ENCODE peak calls at places on chromosomes 6 and 20, in four cellular contexts. P is GM06990, F is brain microvascular endothelial cell, T is astrocyte of the spinal cord. U is an unnamed sample.

GRCh38 chr20:1711826-1712601 is 54.4 kb upstream of the SIRPG start:
- DNase-seq in T (no peak), P (no peak), F (no peak), U (peak; percentile 43)

GRCh38 chr6:82893889-82894652 is 171.6 kb downstream of the UBE3D start:
- DNase-seq in P (no peak), T (no peak), F (no peak), U (no peak)

GRCh38 chr6:116398366-116399005 is 27.7 kb downstream of the DSE start:
- DNase-seq in F (peak; percentile 58), P (no peak), T (peak; percentile 67), U (no peak)

GRCh38 chr6:13558718-13559117 is 15.7 kb upstream of the SIRT5 start:
- DNase-seq in P (no peak), T (no peak), F (no peak), U (no peak)

GRCh38 chr6:96787846-96788580 is 49.3 kb downstream of the GPR63 start:
- DNase-seq in F (no peak), P (no peak), T (no peak), U (no peak)

GRCh38 chr6:151647871-151648639 is 154.2 kb downstream of the CCDC170 start:
- DNase-seq in F (peak; percentile 12), P (no peak), T (no peak), U (no peak)

GRCh38 chr20:25984933-25985332 is 288.3 kb upstream of the ZNF337 start:
- DNase-seq in F (no peak), T (peak; percentile 28), P (no peak), U (no peak)

GRCh38 chr20:51272392-51272791 is 249.5 kb upstream of the KCNG1 start:
- DNase-seq in T (peak; percentile 46), P (no peak), F (peak; percentile 59), U (no peak)

GRCh38 chr6:168129292-168130167 is 50.5 kb upstream of the FRMD1 start:
- DNase-seq in F (no peak), P (no peak), T (no peak), U (peak; percentile 47)

GRCh38 chr20:10642859-10643559 is 30.8 kb downstream of the JAG1 start:
- DNase-seq in T (no peak), F (no peak), P (no peak), U (no peak)

GRCh38 chr6:135851442-135852271 is at the start of gene PDE7B:
- DNase-seq in F (peak; percentile 94), P (peak; percentile 22), T (peak; percentile 97), U (peak; percentile 90)

GRCh38 chr6:135853986-135854385 is 2.5 kb downstream of the PDE7B start:
- DNase-seq in P (no peak), T (no peak), F (no peak), U (no peak)

GRCh38 chr6:135852775-135853174 is 1.3 kb downstream of the PDE7B start:
- DNase-seq in P (no peak), F (no peak), T (peak; percentile 24), U (no peak)

GRCh38 chr6:135854799-135855198 is 3.3 kb downstream of the PDE7B start:
- DNase-seq in P (no peak), T (no peak), F (no peak), U (no peak)

DNA sequence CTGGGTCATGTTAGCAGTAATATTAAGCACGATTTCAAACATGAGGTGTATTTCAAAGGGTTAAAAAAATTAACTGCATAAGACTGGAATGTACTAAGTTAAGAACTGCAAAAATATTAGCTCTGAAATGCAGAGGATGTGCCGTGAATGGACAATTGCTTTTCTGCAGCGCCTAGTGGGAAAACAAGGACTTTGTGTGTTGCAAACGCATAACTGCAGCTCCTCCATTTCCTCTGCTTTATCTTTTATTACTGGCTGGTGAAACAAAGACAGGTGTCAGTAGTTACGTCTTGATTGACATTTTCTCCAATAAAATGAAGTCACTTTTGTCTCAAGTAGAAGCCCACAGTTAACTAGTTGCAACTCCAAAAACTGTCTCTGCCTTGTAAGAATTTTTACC is 1.7 kb downstream of the PDE7B start:
- DNase-seq in F (peak; percentile 51), P (no peak), T (peak; percentile 61), U (no peak)
- H3K4me3 ChIP-seq in F (peak overlapping the region; percentile 60), P (no peak overlapping the region), T (peak overlapping the region; percentile 67), U (peak overlapping the region; percentile 6)

GRCh38 chr6:3801960-3802359 is 47.2 kb upstream of the FAM50B start:
- DNase-seq in T (no peak), F (no peak), P (peak; percentile 47), U (no peak)
- H3K4me3 ChIP-seq in T (no peak overlapping the region), F (no peak overlapping the region), P (no peak overlapping the region), U (no peak overlapping the region)

GRCh38 chr6:44001318-44001868 is 125.9 kb downstream of the MRPL14 start:
- DNase-seq in T (no peak), P (peak; percentile 66), F (no peak), U (no peak)
- H3K4me3 ChIP-seq in T (no peak overlapping the region), P (peak overlapping the region; percentile 43), F (no peak overlapping the region), U (no peak overlapping the region)

GRCh38 chr6:119148102-119148824 is 69.8 kb upstream of the FAM184A start:
- DNase-seq in F (peak; percentile 70), T (peak; percentile 90), P (no peak), U (no peak)
- H3K4me3 ChIP-seq in F (no peak overlapping the region), T (peak overlapping the region; percentile 4), P (no peak overlapping the region), U (no peak overlapping the region)

GRCh38 chr6:133243723-133244122 is 2.6 kb downstream of the EYA4 start:
- DNase-seq in P (no peak), T (peak; percentile 15), F (no peak), U (no peak)
- H3K4me3 ChIP-seq in P (no peak overlapping the region), T (no peak overlapping the region), F (no peak overlapping the region), U (peak overlapping the region; percentile 64)

GRCh38 chr20:44208770-44209169 is 1.8 kb downstream of the OSER1 start:
- DNase-seq in F (no peak), P (no peak), T (peak; percentile 3), U (no peak)
- H3K4me3 ChIP-seq in F (peak overlapping the region; percentile 96), P (peak overlapping the region; percentile 81), T (peak overlapping the region; percentile 92), U (peak overlapping the region; percentile 94)

U was measured in right atrium auricular region.